ENCODE peak calls at places on chromosomes 1 and 21, in ten cellular contexts. J is SW480; F is AG09319; P is H7; B is breast epithelium; O is effector CD8-positive, alpha-beta T cell; C is stimulated activated CD4-positive, alpha-beta T cell treated with anti-CD3 and anti-CD28 coated beads, Interleukin-4, amount 100 ng/mL, for 4 hours; S is left ventricle myocardium superior; A is activated naive CD8-positive, alpha-beta T cell treated with anti-CD3 and anti-CD28 coated beads, Interleukin-2, amount 50 U/mL, for 24 hours; V is CD8-positive, alpha-beta memory T cell. W is an unnamed sample.

GRCh38 chr1:236141447-236142357 is 637 bp upstream of the GPR137B start:
- DNase-seq in J (peak), F (no peak), P (peak), B (no peak), O (no peak), C (no peak), S (peak), A (peak), V (peak), W (peak)

GRCh38 chr1:221344693-221345092 is 397.2 kb downstream of the DUSP10 start:
- DNase-seq in J (no peak), F (no peak), P (no peak), B (no peak), O (no peak), C (no peak), S (no peak), A (no peak), V (no peak), W (no peak)

GRCh38 chr21:35206141-35207125 is 157.3 kb upstream of the RUNX1 start:
- DNase-seq in J (peak), F (no peak), P (peak), B (peak), O (no peak), C (no peak), S (peak), A (no peak), V (no peak), W (peak)

GRCh38 chr1:47205918-47206317 is 16.1 kb upstream of the PDZK1IP1 start:
- DNase-seq in J (no peak), F (no peak), P (no peak), B (no peak), O (no peak), C (no peak), S (no peak), A (no peak), V (no peak), W (no peak)

GRCh38 chr1:204077979-204078696 is 5.2 kb downstream of the SOX13 start:
- DNase-seq in J (no peak), F (no peak), P (peak), B (no peak), O (no peak), C (no peak), S (no peak), A (no peak), V (no peak), W (no peak)

GRCh38 chr1:214031267-214031650 is 43.5 kb downstream of the PROX1 start:
- DNase-seq in J (no peak), F (no peak), P (peak), B (no peak), O (no peak), C (no peak), S (peak), A (no peak), V (no peak), W (no peak)

GRCh38 chr1:15953791-15954201 is 22.1 kb downstream of the ZBTB17 start:
- DNase-seq in J (no peak), F (no peak), P (no peak), B (no peak), O (no peak), C (no peak), S (no peak), A (no peak), V (no peak), W (no peak)

GRCh38 chr21:43836616-43837015 is 28.4 kb upstream of the AGPAT3 start:
- DNase-seq in J (no peak), F (no peak), P (peak), B (no peak), O (no peak), C (no peak), S (no peak), A (no peak), V (no peak), W (peak)

GRCh38 chr1:14303011-14303410 is 295.5 kb upstream of the KAZN start:
- DNase-seq in J (no peak), F (no peak), P (no peak), B (no peak), O (no peak), C (no peak), S (no peak), A (no peak), V (no peak), W (no peak)

GRCh38 chr1:64051801-64052200 is 151.6 kb upstream of the UBE2U start:
- DNase-seq in J (no peak), F (no peak), P (no peak), B (no peak), O (no peak), C (no peak), S (no peak), A (no peak), V (no peak), W (no peak)

GRCh38 chr21:27564684-27565280 is 597.9 kb upstream of the ADAMTS5 start:
- DNase-seq in J (peak), F (peak), P (peak), B (no peak), O (no peak), C (no peak), S (peak), A (peak), V (no peak), W (no peak)

GRCh38 chr1:225527575-225527974 is 99.7 kb upstream of the LBR start:
- DNase-seq in J (no peak), F (no peak), P (no peak), B (no peak), O (no peak), C (no peak), S (no peak), A (no peak), V (no peak), W (no peak)

GRCh38 chr1:161177112-161177935 is at the start of gene B4GALT3:
- DNase-seq in J (peak), F (no peak), P (peak), B (peak), O (peak), C (peak), S (peak), A (peak), V (peak), W (peak)

GRCh38 chr1:55195523-55196233 is 19.5 kb downstream of the USP24 start:
- DNase-seq in J (no peak), F (no peak), P (no peak), B (no peak), O (no peak), C (no peak), S (no peak), A (no peak), V (no peak), W (no peak)

GRCh38 chr1:229258031-229258850 is 12.7 kb upstream of the RAB4A start:
- DNase-seq in J (peak), F (peak), P (peak), B (no peak), O (peak), C (peak), S (peak), A (peak), V (peak), W (no peak)

GRCh38 chr1:19980298-19980697 is 880 bp upstream of the PLA2G2A start:
- DNase-seq in J (no peak), F (no peak), P (no peak), B (no peak), O (no peak), C (no peak), S (no peak), A (no peak), V (no peak), W (no peak)

GRCh38 chr1:53659436-53659835 is 79.5 kb downstream of the GLIS1 start:
- DNase-seq in J (no peak), F (no peak), P (no peak), B (no peak), O (no peak), C (no peak), S (no peak), A (no peak), V (no peak), W (no peak)

GRCh38 chr1:223331929-223332328 is 32.0 kb downstream of the SUSD4 start:
- DNase-seq in J (peak), F (peak), P (no peak), B (no peak), O (no peak), C (no peak), S (no peak), A (no peak), V (no peak), W (no peak)

GRCh38 chr1:63294797-63295594 is 27.4 kb upstream of the FOXD3 start:
- DNase-seq in J (no peak), F (no peak), P (peak), B (no peak), O (no peak), C (no peak), S (no peak), A (no peak), V (no peak), W (no peak)

GRCh38 chr1:99297923-99298322 is 33.6 kb downstream of the PLPPR4 start:
- DNase-seq in J (no peak), F (no peak), P (no peak), B (no peak), O (no peak), C (no peak), S (no peak), A (no peak), V (no peak), W (no peak)

GRCh38 chr1:111222308-111223125 is 5.0 kb upstream of the CHI3L2 start:
- DNase-seq in J (peak), F (no peak), P (peak), B (peak), O (peak), C (peak), S (peak), A (peak), V (peak), W (peak)